ENCODE peak calls at places on chromosomes 5 and 9, in six cellular contexts. O, F, T, L, A and Z are unnamed samples.

GRCh38 chr5:120055858-120056257 is 408.2 kb upstream of the PRR16 start:
- DNase-seq in A (peak), T (peak), O (peak), F (no peak), L (no peak), Z (peak)

GRCh38 chr5:180468732-180469585 is 25.2 kb upstream of the CNOT6 start:
- DNase-seq in L (no peak), F (no peak), A (no peak), T (no peak), O (no peak), Z (no peak)

GRCh38 chr9:135087489-135087791 is at the start of gene OLFM1:
- DNase-seq in L (peak), O (no peak), T (no peak), F (no peak), A (peak), Z (peak)

GRCh38 chr5:61964199-61964598 is 341.8 kb upstream of the KIF2A start:
- DNase-seq in T (no peak), F (no peak), O (peak), A (peak), L (no peak), Z (no peak)

GRCh38 chr5:22572941-22573340 is 280.2 kb downstream of the CDH12 start:
- DNase-seq in F (no peak), O (no peak), L (no peak), A (no peak), T (no peak), Z (no peak)

GRCh38 chr5:154243736-154244135 is 53.2 kb downstream of the GALNT10 start:
- DNase-seq in A (peak), L (no peak), O (no peak), T (no peak), F (no peak), Z (no peak)

GRCh38 chr5:138349842-138350635 is 2.4 kb upstream of the KDM3B start:
- DNase-seq in L (no peak), T (no peak), F (no peak), A (peak), O (no peak), Z (no peak)

GRCh38 chr5:132263548-132264261 is 6.2 kb downstream of the PDLIM4 start:
- DNase-seq in L (no peak), O (peak), A (peak), F (no peak), T (no peak), Z (peak)

GRCh38 chr5:82549263-82549662 is 271.1 kb upstream of the RPS23 start:
- DNase-seq in T (no peak), L (no peak), F (no peak), O (no peak), A (peak), Z (no peak)

GRCh38 chr5:139193928-139194327 is 4.2 kb downstream of the SIL1 start:
- DNase-seq in L (no peak), O (peak), T (no peak), F (no peak), A (peak), Z (no peak)

GRCh38 chr5:177132504-177133118 is 962 bp upstream of the NSD1 start:
- DNase-seq in T (no peak), A (peak), L (peak), F (no peak), O (no peak), Z (no peak)

GRCh38 chr5:35319231-35320002 is 89.1 kb upstream of the PRLR start:
- DNase-seq in L (no peak), F (no peak), T (peak), A (peak), O (peak), Z (peak)

GRCh38 chr9:132670816-132671371 is 630 bp downstream of the GTF3C4 start:
- DNase-seq in O (no peak), T (peak), F (peak), L (peak), A (peak), Z (no peak)

GRCh38 chr9:138112090-138112748 is 234.6 kb downstream of the CACNA1B start:
- DNase-seq in T (no peak), F (no peak), A (no peak), L (no peak), O (no peak), Z (no peak)

GRCh38 chr5:72117281-72117680 is 10.0 kb downstream of the MAP1B start:
- DNase-seq in L (no peak), T (no peak), O (no peak), A (peak), F (no peak), Z (no peak)